ENCODE peak calls at places on chromosomes 3 and 15, in ten cellular contexts. N is fibroblast of villous mesenchyme; L is AG08396; T is activated CD8-positive, alpha-beta memory T cell treated with anti-CD3 and anti-CD28 coated beads, Interleukin-2, amount 50 U/mL, for 4 hours; H is NCI-H774; P is mesothelial cell of epicardium; Y is CD4-positive, alpha-beta T cell; R is stimulated activated naive B cell treated with anti-CD40 and anti-IgM and Interleukin-4, amounts not matched to agents 10 μg/mL and 1 μg/mL and 100 μg/mL, for 72 hours; S is T follicular helper cell; V is ELR. J is an unnamed sample.

GRCh38 chr3:128307029-128307633 is 153.8 kb downstream of the EEFSEC start:
- DNase-seq in N (peak), L (no peak), T (no peak), H (peak), P (no peak), Y (no peak), R (no peak), S (no peak), V (peak), J (no peak)

GRCh38 chr3:149081772-149082171 is 4.6 kb downstream of the HLTF start:
- DNase-seq in N (no peak), L (no peak), T (no peak), H (no peak), P (no peak), Y (no peak), R (no peak), S (no peak), V (no peak), J (no peak)

GRCh38 chr3:122892561-122892960 is 97.7 kb downstream of the SLC49A4 start:
- DNase-seq in N (no peak), L (no peak), T (no peak), H (no peak), P (no peak), Y (no peak), R (no peak), S (no peak), V (no peak), J (no peak)

GRCh38 chr3:163508212-163508611 is 1570.1 kb downstream of the SI start:
- DNase-seq in N (no peak), L (no peak), T (no peak), H (no peak), P (no peak), Y (no peak), R (no peak), S (no peak), V (no peak), J (no peak)

GRCh38 chr3:30597131-30597768 is 9.2 kb upstream of the TGFBR2 start:
- DNase-seq in N (peak), L (peak), T (no peak), H (no peak), P (no peak), Y (no peak), R (no peak), S (no peak), V (peak), J (no peak)

GRCh38 chr3:173584093-173584833 is 186.7 kb downstream of the NLGN1 start:
- DNase-seq in N (peak), L (peak), T (no peak), H (no peak), P (no peak), Y (no peak), R (no peak), S (no peak), V (peak), J (peak)

GRCh38 chr3:132543016-132543739 is 53.9 kb upstream of the ACKR4 start:
- DNase-seq in N (peak), L (peak), T (no peak), H (no peak), P (no peak), Y (no peak), R (peak), S (no peak), V (peak), J (peak)

GRCh38 chr3:99881121-99881524 is 63.5 kb downstream of the CMSS1 start:
- DNase-seq in N (no peak), L (no peak), T (no peak), H (no peak), P (no peak), Y (no peak), R (no peak), S (no peak), V (no peak), J (no peak)

GRCh38 chr15:89665449-89666146 is 10.3 kb upstream of the KIF7 start:
- DNase-seq in N (peak), L (peak), T (no peak), H (no peak), P (no peak), Y (no peak), R (no peak), S (no peak), V (peak), J (peak)

GRCh38 chr3:197270558-197271317 is 27.7 kb downstream of the DLG1 start:
- DNase-seq in N (peak), L (no peak), T (no peak), H (no peak), P (no peak), Y (no peak), R (no peak), S (no peak), V (no peak), J (no peak)

J was measured in MG63.